ENCODE peak calls at places on chromosomes 1 and 21, in five cellular contexts. C, J, A, Z and X are unnamed samples.

GRCh38 chr21:25169370-25169769 is 437.9 kb downstream of the MRPL39 start:
- DNase-seq in J (no peak), A (no peak), Z (no peak), C (no peak), X (peak; percentile 45)

GRCh38 chr1:53388963-53389362 is 61.1 kb upstream of the LRP8 start:
- DNase-seq in A (no peak), C (no peak), J (no peak), Z (no peak), X (no peak)

GRCh38 chr1:173608503-173609216 is 5.8 kb upstream of the SLC9C2 start:
- DNase-seq in Z (no peak), J (no peak), C (no peak), A (no peak), X (no peak)

GRCh38 chr1:201221201-201221846 is 30.7 kb downstream of the IGFN1 start:
- DNase-seq in Z (no peak), C (no peak), A (no peak), J (no peak), X (no peak)

GRCh38 chr1:51520700-51521248 is 1.7 kb upstream of the EPS15 start:
- DNase-seq in J (no peak), A (no peak), C (no peak), Z (no peak), X (no peak)

GRCh38 chr1:92832537-92833160 is 809 bp downstream of the RPL5 start:
- DNase-seq in A (no peak), C (no peak), Z (no peak), J (no peak), X (no peak)

GRCh38 chr21:42130447-42130846 is 59.3 kb downstream of the UMODL1 start:
- DNase-seq in C (no peak), Z (no peak), A (no peak), J (no peak), X (no peak)

GRCh38 chr1:247077768-247078314 is 770 bp downstream of the ZNF670 start:
- DNase-seq in C (peak; percentile 15), A (peak; percentile 30), J (no peak), Z (no peak), X (peak; percentile 20)

GRCh38 chr1:150578278-150579109 is 916 bp downstream of the MCL1 start:
- DNase-seq in C (peak; percentile 91), J (no peak), A (peak; percentile 94), Z (peak; percentile 48), X (peak; percentile 97)